ENCODE peak calls at places on chromosomes 16 and 17, in ten cellular contexts. One of them, this sample, is unnamed. For H3K4me1, the result is how much of the 10 kb centered on the place peaks cover.

GRCh38 chr17:75822119-75822799 is 21.9 kb downstream of the UNC13D start:
- DNase-seq in right cardiac atrium: peak
- DNase-seq in neural progenitor cell: no peak
- DNase-seq in esophagus squamous epithelium: no peak
- DNase-seq in effector memory CD4-positive, alpha-beta T cell: no peak
- DNase-seq in prostate gland: peak
- DNase-seq in Panc1: no peak
- DNase-seq in mesendoderm: no peak
- DNase-seq in A549: no peak
- DNase-seq in thoracic aorta: no peak
- DNase-seq in this sample: peak

GRCh38 chr17:21252289-21252874 is 828 bp downstream of the NATD1 start:
- DNase-seq in right cardiac atrium: peak
- DNase-seq in neural progenitor cell: peak
- DNase-seq in esophagus squamous epithelium: no peak
- DNase-seq in effector memory CD4-positive, alpha-beta T cell: no peak
- DNase-seq in prostate gland: no peak
- DNase-seq in Panc1: no peak
- DNase-seq in mesendoderm: no peak
- DNase-seq in A549: no peak
- DNase-seq in thoracic aorta: no peak
- DNase-seq in this sample: no peak

GRCh38 chr16:56815721-56816120 is 49.3 kb upstream of the SLC12A3 start:
- DNase-seq in right cardiac atrium: peak
- DNase-seq in neural progenitor cell: no peak
- DNase-seq in esophagus squamous epithelium: no peak
- DNase-seq in effector memory CD4-positive, alpha-beta T cell: no peak
- DNase-seq in prostate gland: peak
- DNase-seq in Panc1: no peak
- DNase-seq in mesendoderm: no peak
- DNase-seq in A549: no peak
- DNase-seq in thoracic aorta: no peak
- DNase-seq in this sample: no peak

GRCh38 chr17:17701112-17701511 is 19.9 kb downstream of the RAI1 start:
- DNase-seq in right cardiac atrium: no peak
- DNase-seq in neural progenitor cell: no peak
- DNase-seq in esophagus squamous epithelium: no peak
- DNase-seq in effector memory CD4-positive, alpha-beta T cell: no peak
- DNase-seq in prostate gland: no peak
- DNase-seq in Panc1: no peak
- DNase-seq in mesendoderm: no peak
- DNase-seq in A549: no peak
- DNase-seq in thoracic aorta: no peak
- DNase-seq in this sample: no peak

GRCh38 chr17:81664051-81664470 is 2.3 kb downstream of the OXLD1 start:
- DNase-seq in right cardiac atrium: peak
- DNase-seq in neural progenitor cell: no peak
- DNase-seq in esophagus squamous epithelium: no peak
- DNase-seq in effector memory CD4-positive, alpha-beta T cell: no peak
- DNase-seq in prostate gland: no peak
- DNase-seq in Panc1: no peak
- DNase-seq in mesendoderm: no peak
- DNase-seq in A549: no peak
- DNase-seq in thoracic aorta: no peak
- DNase-seq in this sample: no peak

GRCh38 chr16:60852635-60853034 is 1183.6 kb downstream of the CDH8 start:
- DNase-seq in right cardiac atrium: no peak
- DNase-seq in neural progenitor cell: no peak
- DNase-seq in esophagus squamous epithelium: no peak
- DNase-seq in effector memory CD4-positive, alpha-beta T cell: no peak
- DNase-seq in prostate gland: no peak
- DNase-seq in Panc1: no peak
- DNase-seq in mesendoderm: no peak
- DNase-seq in A549: no peak
- DNase-seq in thoracic aorta: no peak
- DNase-seq in this sample: no peak

GRCh38 chr17:17091276-17091675 is 49.0 kb downstream of the MPRIP start:
- DNase-seq in right cardiac atrium: no peak
- DNase-seq in neural progenitor cell: no peak
- DNase-seq in esophagus squamous epithelium: no peak
- DNase-seq in effector memory CD4-positive, alpha-beta T cell: no peak
- DNase-seq in prostate gland: no peak
- DNase-seq in Panc1: no peak
- DNase-seq in mesendoderm: no peak
- DNase-seq in A549: no peak
- DNase-seq in thoracic aorta: no peak
- DNase-seq in this sample: no peak

GRCh38 chr17:67759355-67760171 is 41.8 kb downstream of the NOL11 start:
- DNase-seq in right cardiac atrium: peak
- DNase-seq in neural progenitor cell: no peak
- DNase-seq in esophagus squamous epithelium: no peak
- DNase-seq in effector memory CD4-positive, alpha-beta T cell: no peak
- DNase-seq in prostate gland: no peak
- DNase-seq in Panc1: no peak
- DNase-seq in mesendoderm: no peak
- DNase-seq in A549: no peak
- DNase-seq in thoracic aorta: no peak
- DNase-seq in this sample: no peak

GRCh38 chr17:79974786-79975497 is 60.7 kb downstream of the TBC1D16 start:
- DNase-seq in right cardiac atrium: peak
- DNase-seq in neural progenitor cell: peak
- DNase-seq in esophagus squamous epithelium: no peak
- DNase-seq in effector memory CD4-positive, alpha-beta T cell: no peak
- DNase-seq in prostate gland: no peak
- DNase-seq in Panc1: no peak
- DNase-seq in mesendoderm: peak
- DNase-seq in A549: no peak
- DNase-seq in thoracic aorta: no peak
- DNase-seq in this sample: peak

GRCh38 chr16:58417035-58417434 is 24.8 kb downstream of the GINS3 start:
- DNase-seq in right cardiac atrium: no peak
- DNase-seq in neural progenitor cell: no peak
- DNase-seq in esophagus squamous epithelium: no peak
- DNase-seq in effector memory CD4-positive, alpha-beta T cell: no peak
- DNase-seq in prostate gland: no peak
- DNase-seq in Panc1: no peak
- DNase-seq in mesendoderm: no peak
- DNase-seq in A549: no peak
- DNase-seq in thoracic aorta: no peak
- DNase-seq in this sample: no peak
- H3K4me1 ChIP-seq in right cardiac atrium: under half
- H3K4me1 ChIP-seq in neural progenitor cell: under half
- H3K4me1 ChIP-seq in esophagus squamous epithelium: under half
- H3K4me1 ChIP-seq in effector memory CD4-positive, alpha-beta T cell: under half
- H3K4me1 ChIP-seq in prostate gland: under half
- H3K4me1 ChIP-seq in Panc1: under half
- H3K4me1 ChIP-seq in mesendoderm: under half
- H3K4me1 ChIP-seq in A549: under half
- H3K4me1 ChIP-seq in thoracic aorta: under half
- H3K4me1 ChIP-seq in this sample: under half

GRCh38 chr17:64148699-64149098 is 18.8 kb upstream of the ERN1 start:
- DNase-seq in right cardiac atrium: no peak
- DNase-seq in neural progenitor cell: no peak
- DNase-seq in esophagus squamous epithelium: no peak
- DNase-seq in effector memory CD4-positive, alpha-beta T cell: no peak
- DNase-seq in prostate gland: no peak
- DNase-seq in Panc1: no peak
- DNase-seq in mesendoderm: peak
- DNase-seq in A549: no peak
- DNase-seq in thoracic aorta: no peak
- DNase-seq in this sample: no peak

GRCh38 chr17:64148017-64148631 is 18.2 kb upstream of the ERN1 start:
- DNase-seq in right cardiac atrium: no peak
- DNase-seq in neural progenitor cell: no peak
- DNase-seq in esophagus squamous epithelium: no peak
- DNase-seq in effector memory CD4-positive, alpha-beta T cell: no peak
- DNase-seq in prostate gland: no peak
- DNase-seq in Panc1: no peak
- DNase-seq in mesendoderm: peak
- DNase-seq in A549: no peak
- DNase-seq in thoracic aorta: no peak
- DNase-seq in this sample: no peak

GRCh38 chr17:64150237-64151015 is 20.5 kb upstream of the ERN1 start:
- DNase-seq in right cardiac atrium: no peak
- DNase-seq in neural progenitor cell: no peak
- DNase-seq in esophagus squamous epithelium: no peak
- DNase-seq in effector memory CD4-positive, alpha-beta T cell: no peak
- DNase-seq in prostate gland: no peak
- DNase-seq in Panc1: no peak
- DNase-seq in mesendoderm: no peak
- DNase-seq in A549: no peak
- DNase-seq in thoracic aorta: no peak
- DNase-seq in this sample: peak

GRCh38 chr17:64151016-64151368 is 21.0 kb upstream of the ERN1 start:
- DNase-seq in right cardiac atrium: no peak
- DNase-seq in neural progenitor cell: no peak
- DNase-seq in esophagus squamous epithelium: no peak
- DNase-seq in effector memory CD4-positive, alpha-beta T cell: no peak
- DNase-seq in prostate gland: no peak
- DNase-seq in Panc1: no peak
- DNase-seq in mesendoderm: no peak
- DNase-seq in A549: no peak
- DNase-seq in thoracic aorta: no peak
- DNase-seq in this sample: no peak

DNA sequence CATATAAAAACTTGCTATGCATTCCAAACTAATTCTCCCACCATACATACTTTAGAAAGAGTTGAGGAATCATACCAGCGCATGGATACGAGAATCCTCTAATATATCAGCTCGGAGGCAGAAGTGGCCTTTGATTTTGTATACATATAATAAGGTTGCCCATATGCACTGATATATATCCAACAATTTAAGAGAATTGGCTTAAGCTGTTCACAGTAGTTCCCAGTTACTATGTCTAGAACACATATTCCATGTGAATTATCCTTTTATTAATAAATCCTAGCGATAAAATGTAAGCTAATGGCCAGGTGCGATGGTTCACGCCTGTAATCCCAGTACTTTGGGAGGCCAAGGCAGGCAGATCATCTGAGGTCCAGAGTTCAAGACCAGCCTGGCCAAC is 19.3 kb upstream of the ERN1 start:
- DNase-seq in right cardiac atrium: no peak
- DNase-seq in neural progenitor cell: no peak
- DNase-seq in esophagus squamous epithelium: no peak
- DNase-seq in effector memory CD4-positive, alpha-beta T cell: no peak
- DNase-seq in prostate gland: no peak
- DNase-seq in Panc1: no peak
- DNase-seq in mesendoderm: no peak
- DNase-seq in A549: no peak
- DNase-seq in thoracic aorta: no peak
- DNase-seq in this sample: no peak
- H3K27ac ChIP-seq in right cardiac atrium: no peak
- H3K27ac ChIP-seq in neural progenitor cell: no peak
- H3K27ac ChIP-seq in esophagus squamous epithelium: no peak
- H3K27ac ChIP-seq in effector memory CD4-positive, alpha-beta T cell: no peak
- H3K27ac ChIP-seq in prostate gland: peak
- H3K27ac ChIP-seq in Panc1: no peak
- H3K27ac ChIP-seq in mesendoderm: no peak
- H3K27ac ChIP-seq in A549: no peak
- H3K27ac ChIP-seq in thoracic aorta: no peak
- H3K27ac ChIP-seq in this sample: peak

GRCh38 chr16:68592466-68593337 is 52.4 kb upstream of the CDH3 start:
- DNase-seq in right cardiac atrium: no peak
- DNase-seq in neural progenitor cell: no peak
- DNase-seq in esophagus squamous epithelium: no peak
- DNase-seq in effector memory CD4-positive, alpha-beta T cell: no peak
- DNase-seq in prostate gland: no peak
- DNase-seq in Panc1: no peak
- DNase-seq in mesendoderm: no peak
- DNase-seq in A549: no peak
- DNase-seq in thoracic aorta: no peak
- DNase-seq in this sample: no peak

GRCh38 chr16:68596266-68596665 is 48.8 kb upstream of the CDH3 start:
- DNase-seq in right cardiac atrium: no peak
- DNase-seq in neural progenitor cell: no peak
- DNase-seq in esophagus squamous epithelium: no peak
- DNase-seq in effector memory CD4-positive, alpha-beta T cell: no peak
- DNase-seq in prostate gland: no peak
- DNase-seq in Panc1: no peak
- DNase-seq in mesendoderm: no peak
- DNase-seq in A549: no peak
- DNase-seq in thoracic aorta: no peak
- DNase-seq in this sample: no peak

DNA sequence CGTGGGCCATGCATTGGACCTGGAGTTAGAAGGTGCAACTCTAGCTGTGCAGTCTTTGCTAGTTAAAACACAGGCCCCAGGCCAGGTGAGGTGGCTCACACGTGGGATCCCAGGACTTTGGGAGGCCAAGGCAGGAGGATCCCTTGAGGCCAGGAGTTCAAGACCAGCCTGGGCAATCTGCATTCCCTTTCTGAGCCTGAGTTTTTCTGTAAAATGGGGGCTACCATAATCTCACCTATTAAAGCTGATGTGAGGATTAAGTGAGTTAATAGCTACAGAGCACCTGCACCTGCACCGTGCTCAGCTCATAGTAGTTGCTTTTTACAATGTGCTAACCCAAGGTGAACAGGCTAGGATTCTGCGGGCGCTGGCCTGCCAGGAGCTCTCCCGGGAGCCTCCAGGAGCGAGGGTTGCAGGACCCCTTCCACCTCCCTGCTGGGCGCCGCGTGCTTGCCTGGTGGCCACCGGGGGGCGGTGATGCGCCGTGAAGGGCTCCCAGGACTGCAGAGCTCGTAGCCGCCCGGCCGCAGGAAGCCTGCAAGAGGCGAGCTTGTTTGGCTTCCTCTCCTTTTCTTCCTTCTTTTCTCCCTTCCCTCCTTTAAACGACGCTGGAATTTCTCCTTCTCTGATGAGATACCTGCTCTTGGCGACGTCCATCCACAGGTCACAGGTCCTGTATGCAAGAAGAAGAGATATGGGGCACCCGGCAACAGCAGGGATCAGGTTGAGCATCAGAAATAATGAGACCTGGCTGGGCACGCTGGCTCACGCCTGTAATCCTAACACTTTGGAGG is 51.3 kb downstream of the ZFP90 start:
- DNase-seq in right cardiac atrium: peak
- DNase-seq in neural progenitor cell: peak
- DNase-seq in esophagus squamous epithelium: no peak
- DNase-seq in effector memory CD4-positive, alpha-beta T cell: no peak
- DNase-seq in prostate gland: peak
- DNase-seq in Panc1: peak
- DNase-seq in mesendoderm: peak
- DNase-seq in A549: peak
- DNase-seq in thoracic aorta: no peak
- DNase-seq in this sample: peak
- H3K4me3 ChIP-seq in right cardiac atrium: no peak
- H3K4me3 ChIP-seq in neural progenitor cell: no peak
- H3K4me3 ChIP-seq in esophagus squamous epithelium: no peak
- H3K4me3 ChIP-seq in effector memory CD4-positive, alpha-beta T cell: no peak
- H3K4me3 ChIP-seq in prostate gland: no peak
- H3K4me3 ChIP-seq in Panc1: peak
- H3K4me3 ChIP-seq in mesendoderm: no peak
- H3K4me3 ChIP-seq in A549: no peak
- H3K4me3 ChIP-seq in thoracic aorta: no peak
- H3K4me3 ChIP-seq in this sample: no peak

DNA sequence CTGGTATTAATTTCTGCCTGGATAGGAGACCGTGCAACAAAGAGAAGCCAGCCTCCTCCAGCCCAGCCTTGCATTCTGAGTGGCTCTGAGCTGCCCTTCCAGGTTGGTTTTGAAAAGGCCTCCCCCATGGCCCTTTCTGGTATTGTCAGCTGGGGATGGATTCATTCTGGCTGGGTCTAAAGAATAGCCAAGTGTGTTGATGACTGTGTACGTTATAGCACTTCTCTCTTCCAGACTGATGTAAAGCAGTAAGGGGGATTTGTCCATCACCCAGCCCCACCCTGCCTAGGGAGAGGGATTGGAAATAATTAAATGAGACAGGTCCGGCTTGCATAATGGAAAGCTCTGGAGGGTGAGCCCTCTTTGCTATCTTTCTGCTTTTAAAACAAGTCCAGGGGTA is 146.4 kb downstream of the MSI2 start:
- DNase-seq in right cardiac atrium: no peak
- DNase-seq in neural progenitor cell: no peak
- DNase-seq in esophagus squamous epithelium: no peak
- DNase-seq in effector memory CD4-positive, alpha-beta T cell: no peak
- DNase-seq in prostate gland: no peak
- DNase-seq in Panc1: no peak
- DNase-seq in mesendoderm: no peak
- DNase-seq in A549: no peak
- DNase-seq in thoracic aorta: no peak
- DNase-seq in this sample: no peak
- H3K4me1 ChIP-seq in right cardiac atrium: under half
- H3K4me1 ChIP-seq in neural progenitor cell: half or more
- H3K4me1 ChIP-seq in esophagus squamous epithelium: under half
- H3K4me1 ChIP-seq in effector memory CD4-positive, alpha-beta T cell: under half
- H3K4me1 ChIP-seq in prostate gland: under half
- H3K4me1 ChIP-seq in Panc1: under half
- H3K4me1 ChIP-seq in mesendoderm: under half
- H3K4me1 ChIP-seq in A549: under half
- H3K4me1 ChIP-seq in thoracic aorta: under half
- H3K4me1 ChIP-seq in this sample: under half